ENCODE peak calls at places on chromosomes 13 and 19, in nine cellular contexts. T is H54; Y is NCI-H446; N is NCI-H1436; G is NCI-H460; E is smooth muscle cell of the brain vasculature; V is stimulated activated CD4-positive, alpha-beta T cell treated with anti-CD3 and anti-CD28 coated beads, Interleukin-2, amount 100 ng/mL, for 48 hours; R is nucleus accumbens; U is activated CD4-positive, alpha-beta T cell treated with anti-CD3 and anti-CD28 coated beads, Interleukin-2, amount 50 U/mL, for 1 hour. M is an unnamed sample.

GRCh38 chr19:31701146-31701545 is 351.9 kb upstream of the TSHZ3 start:
- DNase-seq in T (no peak), Y (no peak), N (no peak), G (no peak), E (no peak), V (no peak), R (no peak), U (no peak), M (no peak)

GRCh38 chr19:3210347-3211017 is 14.0 kb upstream of the CELF5 start:
- DNase-seq in T (no peak), Y (peak; percentile 51), N (peak; percentile 10), G (peak; percentile 26), E (no peak), V (peak; percentile 77), R (no peak), U (peak; percentile 74), M (peak; percentile 16)

GRCh38 chr19:43504426-43505185 is at the start of gene PHLDB3:
- DNase-seq in T (peak; percentile 62), Y (no peak), N (peak; percentile 32), G (no peak), E (no peak), V (peak; percentile 39), R (peak; percentile 26), U (peak; percentile 49), M (peak; percentile 67)

GRCh38 chr19:33461256-33462111 is 60.1 kb downstream of the PEPD start:
- DNase-seq in T (no peak), Y (no peak), N (no peak), G (no peak), E (no peak), V (no peak), R (no peak), U (no peak), M (no peak)

GRCh38 chr13:110214637-110215036 is 92.3 kb downstream of the COL4A1 start:
- DNase-seq in T (no peak), Y (no peak), N (no peak), G (no peak), E (no peak), V (no peak), R (no peak), U (no peak), M (no peak)

GRCh38 chr19:41175825-41176734 is 16.9 kb upstream of the CYP2S1 start:
- DNase-seq in T (peak; percentile 93), Y (no peak), N (no peak), G (peak; percentile 4), E (peak; percentile 15), V (peak; percentile 14), R (no peak), U (peak; percentile 30), M (no peak)

GRCh38 chr13:37306778-37307544 is 201.5 kb upstream of the CSNK1A1L start:
- DNase-seq in T (peak; percentile 13), Y (no peak), N (no peak), G (no peak), E (peak; percentile 55), V (no peak), R (no peak), U (no peak), M (no peak)

GRCh38 chr13:73657821-73658540 is 476.2 kb downstream of the KLF12 start:
- DNase-seq in T (no peak), Y (peak; percentile 27), N (no peak), G (no peak), E (no peak), V (no peak), R (no peak), U (no peak), M (no peak)

GRCh38 chr19:16871870-16872269 is 16.9 kb upstream of the F2RL3 start:
- DNase-seq in T (no peak), Y (no peak), N (no peak), G (no peak), E (no peak), V (no peak), R (no peak), U (no peak), M (no peak)

GRCh38 chr13:85148009-85148408 is 651.2 kb downstream of the SLITRK6 start:
- DNase-seq in T (no peak), Y (no peak), N (no peak), G (no peak), E (no peak), V (no peak), R (no peak), U (no peak), M (peak; percentile 97)

GRCh38 chr19:6498294-6499036 is 3.6 kb downstream of the TUBB4A start:
- DNase-seq in T (no peak), Y (no peak), N (no peak), G (no peak), E (no peak), V (no peak), R (no peak), U (no peak), M (no peak)

GRCh38 chr19:13634658-13635057 is 128.4 kb upstream of the CACNA1A start:
- DNase-seq in T (no peak), Y (no peak), N (no peak), G (no peak), E (no peak), V (no peak), R (no peak), U (no peak), M (no peak)

GRCh38 chr13:102555914-102556553 is 40.8 kb upstream of the TPP2 start:
- DNase-seq in T (peak; percentile 28), Y (no peak), N (peak; percentile 30), G (peak; percentile 62), E (peak; percentile 6), V (no peak), R (no peak), U (no peak), M (peak; percentile 68)

M was measured in SHP77.